ENCODE peak calls at places on chromosomes 6 and 20, in ten cellular contexts. X, H, E, P, L, K, R, B, W and O are unnamed samples.

GRCh38 chr6:134621858-134622257 is 303.9 kb upstream of the SGK1 start:
- DNase-seq in E (no peak), W (no peak), P (no peak), X (no peak), R (no peak), K (no peak), B (no peak), H (no peak), L (no peak), O (no peak)

GRCh38 chr6:158231551-158232444 is 63.6 kb downstream of the GTF2H5 start:
- DNase-seq in P (no peak), B (peak), K (peak), X (peak), L (peak), H (no peak), R (peak), E (peak), W (peak), O (peak)

GRCh38 chr6:164523060-164523459 is 786.3 kb downstream of the C6orf118 start:
- DNase-seq in L (no peak), R (no peak), X (no peak), K (no peak), H (no peak), W (no peak), P (no peak), E (no peak), B (no peak), O (no peak)

GRCh38 chr6:15368186-15368585 is 122.3 kb downstream of the JARID2 start:
- DNase-seq in P (no peak), H (no peak), X (no peak), E (no peak), B (no peak), K (no peak), W (no peak), L (no peak), R (no peak), O (no peak)

GRCh38 chr6:110509617-110510231 is 33.3 kb upstream of the SLC22A16 start:
- DNase-seq in P (no peak), K (no peak), H (no peak), W (peak), E (no peak), B (peak), L (no peak), X (no peak), R (peak), O (no peak)

GRCh38 chr20:11919571-11919970 is 1.9 kb downstream of the BTBD3 start:
- DNase-seq in X (no peak), K (no peak), P (no peak), H (no peak), R (no peak), L (no peak), B (no peak), E (no peak), W (peak), O (no peak)

GRCh38 chr20:11459090-11459877 is 458.4 kb upstream of the BTBD3 start:
- DNase-seq in E (no peak), K (no peak), L (no peak), W (peak), R (peak), P (no peak), H (no peak), X (no peak), B (no peak), O (peak)

GRCh38 chr6:136549359-136550044 is 720 bp downstream of the MAP7 start:
- DNase-seq in W (no peak), P (no peak), X (peak), L (no peak), H (no peak), K (no peak), B (no peak), E (peak), R (no peak), O (no peak)

GRCh38 chr6:27547157-27548075 is 74.5 kb upstream of the ZNF184 start:
- DNase-seq in B (peak), X (no peak), K (no peak), R (peak), L (no peak), P (peak), H (no peak), W (peak), E (no peak), O (no peak)

GRCh38 chr6:160173806-160174205 is 52.2 kb downstream of the SLC22A1 start:
- DNase-seq in L (no peak), K (no peak), P (no peak), B (no peak), E (no peak), W (no peak), H (no peak), X (no peak), R (no peak), O (no peak)

GRCh38 chr20:59032023-59032712 is at the start of gene ATP5F1E:
- DNase-seq in X (peak), K (peak), B (peak), H (peak), W (peak), R (peak), E (peak), P (peak), L (peak), O (peak)

GRCh38 chr20:59032713-59033059 is 551 bp upstream of the ATP5F1E start:
- DNase-seq in L (no peak), H (no peak), P (no peak), W (no peak), R (no peak), K (no peak), X (no peak), E (no peak), B (no peak), O (no peak)

GRCh38 chr20:59033616-59034165 is 1.6 kb upstream of the ATP5F1E start:
- DNase-seq in K (no peak), L (no peak), R (no peak), W (no peak), E (no peak), B (no peak), X (no peak), P (no peak), H (no peak), O (no peak)

GRCh38 chr20:59031326-59032022 is 661 bp downstream of the ATP5F1E start:
- DNase-seq in E (no peak), W (peak), K (no peak), P (no peak), L (no peak), B (no peak), X (no peak), R (no peak), H (no peak), O (no peak)

DNA sequence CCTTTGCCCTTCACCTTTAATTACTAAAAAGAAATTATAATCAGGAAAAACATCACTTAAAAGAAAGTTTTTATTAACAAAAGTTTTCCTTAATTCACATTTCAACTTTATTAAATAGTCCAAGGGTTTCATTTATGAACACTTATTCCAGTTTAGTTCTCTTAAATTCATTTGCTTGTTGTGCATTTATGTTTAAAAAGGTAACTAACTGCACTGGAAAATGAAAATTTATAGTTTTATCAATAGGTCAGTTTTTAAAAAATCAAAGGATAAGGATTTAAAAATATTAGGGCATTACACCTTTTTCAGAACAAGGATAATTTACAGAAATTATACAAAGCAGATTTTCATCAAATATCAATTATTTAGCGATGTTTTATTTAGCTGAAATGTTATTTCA is 958 bp upstream of the ATP5F1E start:
- DNase-seq in E (no peak), B (no peak), P (no peak), X (no peak), H (no peak), R (no peak), L (no peak), W (no peak), K (no peak), O (no peak)
- TF ChIP-seq CTCF in E (no peak), B (no peak), P (no peak), X (no peak), H (no peak), R (no peak), L (no peak), W (no peak), K (no peak), O (no peak)

GRCh38 chr6:149470948-149471347 is 13.9 kb downstream of the ZC3H12D start:
- DNase-seq in P (no peak), L (no peak), K (no peak), H (no peak), W (no peak), R (no peak), B (no peak), E (no peak), X (no peak), O (no peak)

GRCh38 chr6:149472241-149472640 is 12.6 kb downstream of the ZC3H12D start:
- DNase-seq in B (no peak), K (no peak), R (no peak), L (no peak), H (no peak), P (no peak), E (no peak), W (no peak), X (no peak), O (no peak)

GRCh38 chr6:149474108-149474935 is 10.5 kb downstream of the ZC3H12D start:
- DNase-seq in L (no peak), W (no peak), R (no peak), B (no peak), X (no peak), K (no peak), E (no peak), H (no peak), P (no peak), O (no peak)

GRCh38 chr6:149471801-149472200 is 13.0 kb downstream of the ZC3H12D start:
- DNase-seq in X (no peak), R (no peak), P (no peak), K (no peak), L (no peak), E (no peak), H (no peak), W (no peak), B (no peak), O (no peak)

DNA sequence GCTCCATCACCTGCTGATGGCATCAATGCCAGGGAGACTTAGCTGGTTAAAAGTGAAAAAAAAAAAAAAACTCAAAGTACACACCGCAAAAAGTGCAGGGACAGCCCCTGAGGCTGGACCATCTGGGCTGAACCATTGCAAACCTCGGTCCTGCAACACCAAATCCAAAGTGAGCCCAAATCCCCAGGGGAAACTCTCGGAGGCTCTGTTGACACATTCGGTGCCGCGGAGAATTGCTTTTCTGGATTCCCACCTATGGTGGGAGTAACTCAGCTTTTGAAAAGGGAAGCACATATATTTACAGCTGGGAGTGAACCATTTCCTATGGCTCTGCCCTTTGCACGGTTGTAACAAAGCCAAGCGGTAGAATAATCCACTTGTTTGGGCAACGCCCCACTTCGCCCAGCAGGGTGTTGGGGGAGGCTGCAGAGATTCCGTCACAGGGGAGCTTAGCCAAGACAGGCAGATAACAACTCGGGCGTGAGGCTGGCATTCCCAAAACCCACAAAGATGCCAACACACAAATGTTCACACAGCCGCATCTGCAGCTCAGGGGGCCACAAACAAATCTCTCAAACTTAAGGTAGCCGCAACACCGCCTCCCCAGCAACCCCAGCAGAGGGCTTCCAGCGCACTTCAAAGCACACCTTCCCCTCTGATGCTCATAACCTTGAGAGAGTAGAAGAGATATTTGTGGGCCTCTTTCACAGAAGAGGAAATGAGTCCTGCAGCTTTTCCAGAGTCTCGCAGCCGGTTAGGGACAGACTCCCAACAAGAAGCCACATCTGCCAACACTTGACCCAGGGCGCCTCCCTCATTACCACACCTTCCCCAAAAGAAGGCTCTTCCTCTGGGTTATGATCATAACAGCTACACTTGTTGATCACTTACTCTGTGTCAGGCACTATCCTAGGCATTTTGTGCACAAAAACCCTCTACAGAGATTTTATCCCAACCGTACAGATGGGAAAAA is 11.4 kb downstream of the ZC3H12D start:
- DNase-seq in X (no peak), P (no peak), B (no peak), H (no peak), L (no peak), E (no peak), R (no peak), K (no peak), W (peak), O (no peak)
- TF ChIP-seq CTCF in X (no peak), P (no peak), B (no peak), H (no peak), L (peak), E (no peak), R (no peak), K (peak), W (no peak), O (peak)

GRCh38 chr6:93040375-93040774 is 379.0 kb downstream of the EPHA7 start:
- DNase-seq in B (peak), R (no peak), H (no peak), P (no peak), E (no peak), L (no peak), W (no peak), K (no peak), X (no peak), O (no peak)

GRCh38 chr6:93035756-93036155 is 383.6 kb downstream of the EPHA7 start:
- DNase-seq in K (no peak), L (no peak), H (no peak), P (no peak), R (no peak), B (no peak), X (no peak), W (no peak), E (no peak), O (no peak)

DNA sequence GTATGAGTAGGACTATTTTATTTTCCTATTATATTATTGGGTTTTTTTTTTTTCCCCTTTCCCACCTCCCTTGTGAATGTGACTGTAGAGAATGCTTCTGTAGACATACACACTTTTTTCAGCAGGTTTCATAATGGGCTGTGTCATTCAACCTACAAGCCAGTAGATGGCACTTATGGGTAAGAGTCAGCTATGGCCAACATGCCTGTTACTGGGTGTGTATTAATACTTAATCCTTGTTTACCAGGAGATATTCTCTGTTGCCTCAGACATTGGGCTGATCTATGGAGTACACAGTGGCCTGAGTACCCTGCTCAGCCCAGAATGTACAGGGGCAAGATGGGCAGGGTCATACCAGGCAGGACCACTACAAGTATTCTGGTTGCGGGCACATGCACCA is 382.5 kb downstream of the EPHA7 start:
- DNase-seq in H (no peak), E (no peak), B (peak), X (no peak), P (no peak), L (no peak), R (peak), K (no peak), W (peak), O (no peak)
- TF ChIP-seq CTCF in H (no peak), E (no peak), B (peak), X (no peak), P (peak), L (no peak), R (peak), K (peak), W (peak), O (peak)

GRCh38 chr6:46000905-46001304 is 14.8 kb downstream of the CLIC5 start:
- DNase-seq in E (no peak), X (no peak), B (no peak), K (no peak), R (no peak), H (no peak), L (no peak), P (no peak), W (no peak), O (no peak)

GRCh38 chr6:45997875-45998506 is 17.7 kb downstream of the CLIC5 start:
- DNase-seq in H (no peak), W (no peak), L (no peak), E (no peak), K (no peak), R (no peak), X (peak), P (no peak), B (no peak), O (no peak)

GRCh38 chr6:46002264-46002663 is 13.4 kb downstream of the CLIC5 start:
- DNase-seq in W (no peak), E (no peak), B (no peak), R (no peak), P (no peak), K (no peak), H (no peak), L (no peak), X (peak), O (no peak)

DNA sequence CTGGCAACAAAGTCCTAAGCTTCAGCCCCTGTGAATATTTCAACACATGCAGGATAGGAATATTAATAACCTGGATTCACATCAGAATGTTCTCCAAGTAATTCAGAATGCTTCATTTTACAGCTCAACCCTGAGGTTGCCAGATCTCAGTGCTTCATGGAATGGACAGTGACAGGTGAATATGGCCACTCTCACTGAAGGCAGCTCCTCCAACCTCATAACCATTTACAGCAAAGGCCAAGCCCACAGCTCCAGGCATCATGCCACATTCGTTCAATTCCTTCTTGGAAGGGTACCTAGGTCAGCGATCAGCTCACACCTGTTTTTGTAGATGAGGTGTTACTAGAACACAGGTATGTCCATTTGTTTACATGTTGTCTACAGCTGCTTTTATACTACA is 17.1 kb downstream of the CLIC5 start:
- DNase-seq in X (no peak), P (no peak), L (no peak), K (no peak), W (no peak), B (no peak), E (no peak), R (no peak), H (no peak), O (no peak)
- TF ChIP-seq CTCF in X (no peak), P (no peak), L (no peak), K (no peak), W (no peak), B (no peak), E (no peak), R (no peak), H (no peak), O (no peak)

DNA sequence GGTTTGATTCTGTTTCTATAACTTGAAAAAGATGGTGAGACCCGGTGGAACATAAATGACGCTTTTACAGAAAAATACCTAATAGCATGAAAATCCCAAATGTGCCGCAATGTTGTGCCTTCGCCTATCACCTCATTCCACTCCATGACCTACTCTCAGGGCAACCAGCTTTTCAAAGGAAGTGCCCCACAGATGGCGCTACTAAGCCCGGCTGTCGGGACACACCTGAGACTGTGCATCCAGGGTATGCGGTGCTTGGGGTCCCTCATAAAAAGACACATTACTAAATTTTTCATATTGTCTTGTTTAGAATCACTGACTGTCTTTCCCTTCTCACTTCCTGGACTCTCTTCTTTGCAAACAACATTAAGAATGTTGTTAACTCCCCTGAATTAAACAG is 145.5 kb upstream of the RPS6KA2 start:
- DNase-seq in X (no peak), H (no peak), K (no peak), L (no peak), B (no peak), E (no peak), P (no peak), W (no peak), R (no peak), O (no peak)
- TF ChIP-seq CTCF in X (no peak), H (no peak), K (no peak), L (no peak), B (peak), E (no peak), P (peak), W (no peak), R (peak), O (peak)

DNA sequence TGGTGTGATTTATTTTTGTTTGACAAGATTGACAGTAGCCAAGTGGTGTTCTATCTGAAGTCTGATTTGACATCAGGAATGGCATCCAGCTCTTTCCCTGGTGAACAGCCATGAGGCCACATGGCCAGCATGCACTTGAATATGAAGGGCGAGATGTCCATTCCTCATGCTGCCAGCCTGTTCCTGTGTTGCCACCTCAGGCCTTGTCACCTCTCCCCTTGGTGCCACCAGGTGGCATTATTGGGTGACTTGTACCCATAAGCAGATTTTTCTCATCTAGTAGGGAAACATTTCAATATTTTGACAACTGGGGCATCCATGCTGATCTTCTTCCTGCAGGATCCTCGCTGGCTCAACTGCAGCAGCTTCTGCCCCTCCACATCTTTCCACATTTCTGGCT is 199.1 kb downstream of the ERMARD start:
- DNase-seq in W (peak), H (no peak), R (no peak), L (peak), X (peak), K (no peak), E (no peak), P (no peak), B (no peak), O (no peak)
- TF ChIP-seq CTCF in W (peak), H (peak), R (no peak), L (peak), X (peak), K (peak), E (peak), P (no peak), B (no peak), O (peak)

GRCh38 chr20:46324960-46325703 is 16.8 kb upstream of the CDH22 start:
- DNase-seq in H (no peak), K (no peak), L (no peak), E (no peak), P (no peak), R (peak), W (peak), X (no peak), B (peak), O (no peak)
- TF ChIP-seq CTCF in H (peak), K (peak), L (peak), E (no peak), P (peak), R (peak), W (peak), X (no peak), B (peak), O (peak)